ENCODE peak calls at places on chromosomes 3 and 15, in ten cellular contexts. M is tibial nerve, X is activated gamma-delta T cell treated with Interleukin-2 at 50 U/mL for 16 hours, H is NCI-H774, U is sigmoid colon, S is mesothelial cell of epicardium, T is NT2/D1, P is GM10248, R is AG09309, J is DMS53. Z is an unnamed sample.

GRCh38 chr3:45043715-45044299 is 17.7 kb downstream of the CLEC3B start:
- DNase-seq in M (no peak), X (no peak), H (no peak), U (no peak), S (no peak), T (no peak), P (no peak), R (no peak), J (no peak), Z (no peak)

GRCh38 chr3:5035113-5035512 is 55.9 kb downstream of the BHLHE40 start:
- DNase-seq in M (no peak), X (no peak), H (no peak), U (no peak), S (no peak), T (no peak), P (no peak), R (no peak), J (no peak), Z (no peak)

GRCh38 chr15:78906310-78906608 is 33.6 kb downstream of the MORF4L1 start:
- DNase-seq in M (no peak), X (no peak), H (no peak), U (no peak), S (no peak), T (no peak), P (no peak), R (peak), J (peak), Z (no peak)

GRCh38 chr3:163953526-163953925 is 1124.8 kb downstream of the SI start:
- DNase-seq in M (no peak), X (no peak), H (no peak), U (peak), S (no peak), T (no peak), P (no peak), R (no peak), J (no peak), Z (no peak)

GRCh38 chr3:18238721-18239331 is 186.3 kb downstream of the SATB1 start:
- DNase-seq in M (no peak), X (no peak), H (no peak), U (no peak), S (no peak), T (no peak), P (no peak), R (no peak), J (no peak), Z (no peak)

GRCh38 chr15:96487245-96487644 is 156.7 kb downstream of the NR2F2 start:
- DNase-seq in M (no peak), X (no peak), H (no peak), U (no peak), S (no peak), T (no peak), P (no peak), R (no peak), J (no peak), Z (no peak)

GRCh38 chr15:87033056-87033455 is 953.4 kb downstream of the AGBL1 start:
- DNase-seq in M (no peak), X (no peak), H (peak), U (no peak), S (no peak), T (no peak), P (no peak), R (no peak), J (peak), Z (no peak)

GRCh38 chr3:90091557-90091956 is 984.1 kb downstream of the EPHA3 start:
- DNase-seq in M (peak), X (no peak), H (peak), U (peak), S (no peak), T (peak), P (no peak), R (no peak), J (peak), Z (no peak)

GRCh38 chr3:127103116-127103515 is 89.8 kb upstream of the PRR23E start:
- DNase-seq in M (no peak), X (no peak), H (no peak), U (no peak), S (no peak), T (no peak), P (no peak), R (no peak), J (no peak), Z (no peak)

GRCh38 chr3:152841131-152841530 is 6.2 kb downstream of the P2RY1 start:
- DNase-seq in M (no peak), X (no peak), H (no peak), U (no peak), S (no peak), T (no peak), P (no peak), R (no peak), J (no peak), Z (no peak)

GRCh38 chr3:12994357-12994606 is 78.9 kb downstream of the IQSEC1 start:
- DNase-seq in M (no peak), X (no peak), H (no peak), U (peak), S (no peak), T (no peak), P (peak), R (no peak), J (peak), Z (no peak)

GRCh38 chr3:130014526-130014925 is 40.0 kb downstream of the TRH start:
- DNase-seq in M (peak), X (no peak), H (no peak), U (no peak), S (no peak), T (no peak), P (no peak), R (peak), J (no peak), Z (no peak)

GRCh38 chr3:23288286-23288685 is 85.2 kb downstream of the UBE2E2 start:
- DNase-seq in M (no peak), X (no peak), H (no peak), U (no peak), S (no peak), T (no peak), P (no peak), R (no peak), J (no peak), Z (no peak)

GRCh38 chr3:37218206-37218605 is 43.8 kb upstream of the LRRFIP2 start:
- DNase-seq in M (no peak), X (no peak), H (no peak), U (no peak), S (no peak), T (no peak), P (no peak), R (no peak), J (no peak), Z (no peak)

GRCh38 chr15:85112997-85113396 is 131.3 kb downstream of the PDE8A start:
- DNase-seq in M (no peak), X (no peak), H (no peak), U (no peak), S (no peak), T (no peak), P (no peak), R (no peak), J (no peak), Z (no peak)

GRCh38 chr15:28911295-28911979 is 25.7 kb downstream of the APBA2 start:
- DNase-seq in M (no peak), X (no peak), H (no peak), U (peak), S (no peak), T (no peak), P (no peak), R (no peak), J (no peak), Z (no peak)

GRCh38 chr3:104438761-104439160 is 927.9 kb upstream of the ALCAM start:
- DNase-seq in M (no peak), X (no peak), H (no peak), U (no peak), S (no peak), T (no peak), P (no peak), R (no peak), J (no peak), Z (no peak)

GRCh38 chr15:99702895-99703602 is 30.2 kb downstream of the LYSMD4 start:
- DNase-seq in M (no peak), X (no peak), H (no peak), U (no peak), S (no peak), T (no peak), P (no peak), R (no peak), J (no peak), Z (no peak)

GRCh38 chr3:57078366-57079220 is 18.1 kb downstream of the SPATA12 start:
- DNase-seq in M (peak), X (peak), H (peak), U (peak), S (no peak), T (no peak), P (peak), R (peak), J (peak), Z (no peak)

GRCh38 chr3:56118968-56119367 is 349.3 kb downstream of the ERC2 start:
- DNase-seq in M (no peak), X (no peak), H (no peak), U (no peak), S (no peak), T (no peak), P (no peak), R (no peak), J (no peak), Z (no peak)

GRCh38 chr3:49801160-49801559 is 1.5 kb upstream of the CDHR4 start:
- DNase-seq in M (no peak), X (no peak), H (no peak), U (no peak), S (no peak), T (no peak), P (no peak), R (no peak), J (no peak), Z (no peak)

Z was measured in CD8-positive, alpha-beta memory T cell.